ENCODE peak calls at places on chromosomes 6 and 20, in ten cellular contexts. Q, X, T, J, E, B, A, Z, U and M are unnamed samples.

GRCh38 chr6:146770965-146771735 is 172.4 kb downstream of the ADGB start:
- DNase-seq in Q (no peak), X (no peak), T (peak), J (no peak), E (no peak), B (no peak), A (peak), Z (no peak), U (no peak), M (peak)

GRCh38 chr6:11346516-11346915 is 114.0 kb upstream of the NEDD9 start:
- DNase-seq in Q (no peak), X (no peak), T (no peak), J (no peak), E (no peak), B (no peak), A (no peak), Z (no peak), U (no peak), M (no peak)

GRCh38 chr6:81890846-81891245 is 138.4 kb upstream of the TENT5A start:
- DNase-seq in Q (peak), X (peak), T (no peak), J (no peak), E (no peak), B (no peak), A (no peak), Z (no peak), U (peak), M (no peak)

GRCh38 chr6:80638222-80639055 is 532.0 kb downstream of the BCKDHB start:
- DNase-seq in Q (peak), X (peak), T (no peak), J (no peak), E (peak), B (no peak), A (no peak), Z (no peak), U (peak), M (no peak)

GRCh38 chr6:129184808-129185366 is 301.9 kb downstream of the LAMA2 start:
- DNase-seq in Q (no peak), X (peak), T (no peak), J (no peak), E (no peak), B (no peak), A (no peak), Z (no peak), U (no peak), M (no peak)

GRCh38 chr6:52731719-52732118 is 31.6 kb downstream of the GSTA2 start:
- DNase-seq in Q (no peak), X (no peak), T (no peak), J (no peak), E (peak), B (no peak), A (no peak), Z (no peak), U (no peak), M (no peak)

GRCh38 chr6:155219299-155219698 is 44.5 kb upstream of the CLDN20 start:
- DNase-seq in Q (no peak), X (no peak), T (no peak), J (no peak), E (no peak), B (no peak), A (no peak), Z (no peak), U (no peak), M (no peak)

GRCh38 chr6:134714113-134714512 is 235.8 kb downstream of the ALDH8A1 start:
- DNase-seq in Q (no peak), X (no peak), T (no peak), J (no peak), E (no peak), B (no peak), A (no peak), Z (no peak), U (no peak), M (no peak)

GRCh38 chr6:105824732-105825131 is 261.4 kb upstream of the PRDM1 start:
- DNase-seq in Q (no peak), X (peak), T (no peak), J (no peak), E (no peak), B (no peak), A (no peak), Z (no peak), U (no peak), M (no peak)

GRCh38 chr6:84774174-84775158 is 10.1 kb upstream of the TBX18 start:
- DNase-seq in Q (peak), X (peak), T (no peak), J (no peak), E (peak), B (no peak), A (peak), Z (no peak), U (peak), M (peak)

GRCh38 chr6:11025911-11026635 is 18.0 kb downstream of the ELOVL2 start:
- DNase-seq in Q (no peak), X (no peak), T (no peak), J (peak), E (peak), B (no peak), A (no peak), Z (no peak), U (no peak), M (no peak)

GRCh38 chr20:2088904-2089303 is 12.7 kb upstream of the STK35 start:
- DNase-seq in Q (no peak), X (no peak), T (no peak), J (no peak), E (peak), B (no peak), A (no peak), Z (no peak), U (no peak), M (no peak)

GRCh38 chr6:78580923-78581322 is 286.4 kb upstream of the IRAK1BP1 start:
- DNase-seq in Q (no peak), X (no peak), T (no peak), J (no peak), E (no peak), B (no peak), A (no peak), Z (no peak), U (no peak), M (no peak)

GRCh38 chr20:19826179-19826914 is 68.3 kb downstream of the RIN2 start:
- DNase-seq in Q (no peak), X (no peak), T (no peak), J (no peak), E (no peak), B (no peak), A (no peak), Z (no peak), U (no peak), M (no peak)

GRCh38 chr6:109945091-109945490 is 33.0 kb upstream of the GPR6 start:
- DNase-seq in Q (no peak), X (no peak), T (no peak), J (no peak), E (no peak), B (no peak), A (no peak), Z (no peak), U (no peak), M (no peak)

GRCh38 chr6:1317302-1317815 is 5.5 kb downstream of the FOXQ1 start:
- DNase-seq in Q (no peak), X (no peak), T (no peak), J (no peak), E (no peak), B (no peak), A (no peak), Z (no peak), U (no peak), M (no peak)

GRCh38 chr20:62487-62886 is 25.0 kb upstream of the DEFB125 start:
- DNase-seq in Q (no peak), X (no peak), T (no peak), J (no peak), E (no peak), B (no peak), A (no peak), Z (no peak), U (no peak), M (no peak)

GRCh38 chr20:61727761-61728160 is 337.9 kb downstream of the TAF4 start:
- DNase-seq in Q (no peak), X (no peak), T (no peak), J (no peak), E (no peak), B (no peak), A (no peak), Z (no peak), U (no peak), M (peak)

GRCh38 chr6:32196682-32197616 is 4.5 kb upstream of the GPSM3 start:
- DNase-seq in Q (no peak), X (no peak), T (no peak), J (no peak), E (peak), B (no peak), A (peak), Z (no peak), U (peak), M (peak)

GRCh38 chr20:62622877-62623487 is 19.3 kb upstream of the SLCO4A1 start:
- DNase-seq in Q (no peak), X (no peak), T (no peak), J (no peak), E (no peak), B (no peak), A (no peak), Z (no peak), U (no peak), M (peak)

GRCh38 chr6:9638861-9639260 is 776.0 kb downstream of the TFAP2A start:
- DNase-seq in Q (no peak), X (no peak), T (no peak), J (no peak), E (no peak), B (no peak), A (no peak), Z (no peak), U (no peak), M (no peak)

GRCh38 chr6:112372213-112372806 is 25.2 kb downstream of the RFPL4B start:
- DNase-seq in Q (peak), X (peak), T (no peak), J (peak), E (peak), B (no peak), A (no peak), Z (no peak), U (peak), M (no peak)

GRCh38 chr20:44704551-44704971 is 10.6 kb upstream of the CCN5 start:
- DNase-seq in Q (peak), X (no peak), T (no peak), J (no peak), E (no peak), B (no peak), A (no peak), Z (no peak), U (peak), M (no peak)

GRCh38 chr6:116034327-116034726 is 26.4 kb downstream of the FRK start:
- DNase-seq in Q (peak), X (no peak), T (no peak), J (no peak), E (no peak), B (no peak), A (no peak), Z (no peak), U (peak), M (no peak)

GRCh38 chr6:139370047-139370706 is 4.3 kb downstream of the CITED2 start:
- DNase-seq in Q (peak), X (no peak), T (no peak), J (peak), E (no peak), B (no peak), A (no peak), Z (no peak), U (peak), M (no peak)

GRCh38 chr6:35023601-35024000 is 117.5 kb downstream of the TCP11 start:
- DNase-seq in Q (no peak), X (no peak), T (no peak), J (no peak), E (no peak), B (no peak), A (no peak), Z (no peak), U (no peak), M (no peak)

GRCh38 chr6:43943781-43944250 is 173.8 kb downstream of the VEGFA start:
- DNase-seq in Q (no peak), X (no peak), T (no peak), J (no peak), E (no peak), B (no peak), A (peak), Z (no peak), U (peak), M (no peak)

GRCh38 chr20:17537959-17538358 is 6.8 kb upstream of the BFSP1 start:
- DNase-seq in Q (no peak), X (no peak), T (no peak), J (no peak), E (no peak), B (no peak), A (no peak), Z (no peak), U (no peak), M (no peak)

GRCh38 chr6:168035098-168035660 is 37.7 kb downstream of the KIF25 start:
- DNase-seq in Q (peak), X (peak), T (no peak), J (peak), E (peak), B (peak), A (no peak), Z (no peak), U (peak), M (peak)

GRCh38 chr6:15308445-15309213 is 62.8 kb downstream of the JARID2 start:
- DNase-seq in Q (peak), X (no peak), T (no peak), J (no peak), E (no peak), B (no peak), A (no peak), Z (no peak), U (peak), M (no peak)

GRCh38 chr6:107187630-107188029 is 72.3 kb upstream of the BEND3 start:
- DNase-seq in Q (no peak), X (no peak), T (no peak), J (no peak), E (no peak), B (no peak), A (no peak), Z (no peak), U (no peak), M (no peak)

GRCh38 chr6:44804016-44804415 is 416.5 kb downstream of the CDC5L start:
- DNase-seq in Q (no peak), X (no peak), T (no peak), J (no peak), E (no peak), B (no peak), A (no peak), Z (no peak), U (no peak), M (no peak)

GRCh38 chr6:25280617-25280990 is 1.4 kb downstream of the CARMIL1 start:
- DNase-seq in Q (no peak), X (peak), T (peak), J (no peak), E (peak), B (no peak), A (no peak), Z (no peak), U (no peak), M (no peak)